ENCODE peak calls at places on chromosomes 1 and 21, in five cellular contexts. One of them, this sample, is unnamed.

GRCh38 chr1:178606839-178607238 is 93.9 kb downstream of the TEX35 start:
- DNase-seq in RWPE2: no peak
- DNase-seq in heart right ventricle: no peak
- DNase-seq in AG10803: no peak
- DNase-seq in BJ: no peak
- DNase-seq in this sample: no peak

GRCh38 chr1:70086897-70087296 is 118.5 kb downstream of the LRRC40 start:
- DNase-seq in AG10803: no peak
- DNase-seq in RWPE2: no peak
- DNase-seq in BJ: no peak
- DNase-seq in heart right ventricle: no peak
- DNase-seq in this sample: no peak

GRCh38 chr1:67367370-67368345 is 60.0 kb downstream of the IL12RB2 start:
- DNase-seq in RWPE2: peak
- DNase-seq in AG10803: no peak
- DNase-seq in heart right ventricle: peak
- DNase-seq in BJ: no peak
- DNase-seq in this sample: no peak

GRCh38 chr1:99726407-99726806 is 40.0 kb downstream of the FRRS1 start:
- DNase-seq in AG10803: no peak
- DNase-seq in BJ: no peak
- DNase-seq in heart right ventricle: no peak
- DNase-seq in RWPE2: no peak
- DNase-seq in this sample: no peak

GRCh38 chr1:214609692-214610091 is 6.7 kb downstream of the CENPF start:
- DNase-seq in RWPE2: no peak
- DNase-seq in BJ: no peak
- DNase-seq in heart right ventricle: no peak
- DNase-seq in AG10803: no peak
- DNase-seq in this sample: no peak

GRCh38 chr1:54968581-54968980 is 11.8 kb upstream of the TMEM61 start:
- DNase-seq in heart right ventricle: no peak
- DNase-seq in RWPE2: no peak
- DNase-seq in AG10803: peak
- DNase-seq in BJ: no peak
- DNase-seq in this sample: no peak

GRCh38 chr21:25556087-25556486 is 51.2 kb downstream of the MRPL39 start:
- DNase-seq in heart right ventricle: no peak
- DNase-seq in RWPE2: no peak
- DNase-seq in BJ: no peak
- DNase-seq in AG10803: no peak
- DNase-seq in this sample: no peak

GRCh38 chr1:183353597-183353996 is 64.6 kb downstream of the NMNAT2 start:
- DNase-seq in heart right ventricle: no peak
- DNase-seq in AG10803: no peak
- DNase-seq in BJ: no peak
- DNase-seq in RWPE2: no peak
- DNase-seq in this sample: no peak

GRCh38 chr21:33042812-33043211 is 17.1 kb downstream of the OLIG2 start:
- DNase-seq in heart right ventricle: no peak
- DNase-seq in AG10803: peak
- DNase-seq in RWPE2: no peak
- DNase-seq in BJ: peak
- DNase-seq in this sample: peak

GRCh38 chr1:198880397-198880796 is 241.6 kb downstream of the PTPRC start:
- DNase-seq in BJ: no peak
- DNase-seq in AG10803: peak
- DNase-seq in heart right ventricle: no peak
- DNase-seq in RWPE2: no peak
- DNase-seq in this sample: peak

GRCh38 chr1:188128761-188129160 is 1300.0 kb downstream of the PLA2G4A start:
- DNase-seq in heart right ventricle: no peak
- DNase-seq in RWPE2: peak
- DNase-seq in AG10803: no peak
- DNase-seq in BJ: no peak
- DNase-seq in this sample: no peak

GRCh38 chr1:30840904-30841598 is 67.5 kb downstream of the SDC3 start:
- DNase-seq in heart right ventricle: peak
- DNase-seq in RWPE2: no peak
- DNase-seq in BJ: no peak
- DNase-seq in AG10803: no peak
- DNase-seq in this sample: no peak

GRCh38 chr21:30206551-30207251 is 9.2 kb downstream of the CLDN8 start:
- DNase-seq in AG10803: peak
- DNase-seq in RWPE2: no peak
- DNase-seq in heart right ventricle: no peak
- DNase-seq in BJ: no peak
- DNase-seq in this sample: no peak

GRCh38 chr1:242425232-242425631 is 99.3 kb downstream of the PLD5 start:
- DNase-seq in AG10803: no peak
- DNase-seq in heart right ventricle: no peak
- DNase-seq in BJ: no peak
- DNase-seq in RWPE2: no peak
- DNase-seq in this sample: no peak

GRCh38 chr1:33985166-33985565 is 121.3 kb downstream of the HMGB4 start:
- DNase-seq in heart right ventricle: no peak
- DNase-seq in RWPE2: no peak
- DNase-seq in AG10803: peak
- DNase-seq in BJ: no peak
- DNase-seq in this sample: no peak

GRCh38 chr1:51518730-51519047 is 377 bp downstream of the EPS15 start:
- DNase-seq in AG10803: no peak
- DNase-seq in heart right ventricle: peak
- DNase-seq in BJ: no peak
- DNase-seq in RWPE2: peak
- DNase-seq in this sample: no peak

GRCh38 chr1:150256549-150257341 is 829 bp upstream of the CA14 start:
- DNase-seq in RWPE2: no peak
- DNase-seq in BJ: no peak
- DNase-seq in AG10803: peak
- DNase-seq in heart right ventricle: no peak
- DNase-seq in this sample: peak

GRCh38 chr21:34558960-34559631 is 47.1 kb upstream of the KCNE1 start:
- DNase-seq in AG10803: no peak
- DNase-seq in BJ: no peak
- DNase-seq in heart right ventricle: no peak
- DNase-seq in RWPE2: no peak
- DNase-seq in this sample: no peak

GRCh38 chr1:233503351-233503950 is 110.5 kb upstream of the KCNK1 start:
- DNase-seq in heart right ventricle: no peak
- DNase-seq in BJ: no peak
- DNase-seq in RWPE2: no peak
- DNase-seq in AG10803: no peak
- DNase-seq in this sample: no peak

GRCh38 chr1:234773936-234774677 is 164.1 kb upstream of the IRF2BP2 start:
- DNase-seq in heart right ventricle: no peak
- DNase-seq in RWPE2: no peak
- DNase-seq in BJ: no peak
- DNase-seq in AG10803: no peak
- DNase-seq in this sample: no peak

GRCh38 chr1:25111706-25112105 is 120.6 kb downstream of the SYF2 start:
- DNase-seq in BJ: no peak
- DNase-seq in RWPE2: no peak
- DNase-seq in AG10803: peak
- DNase-seq in heart right ventricle: no peak
- DNase-seq in this sample: no peak

GRCh38 chr1:17636612-17637011 is 97.1 kb downstream of the ARHGEF10L start:
- DNase-seq in heart right ventricle: no peak
- DNase-seq in BJ: no peak
- DNase-seq in RWPE2: no peak
- DNase-seq in AG10803: peak
- DNase-seq in this sample: no peak

GRCh38 chr1:226986496-226987178 is 46.5 kb downstream of the COQ8A start:
- DNase-seq in RWPE2: no peak
- DNase-seq in BJ: no peak
- DNase-seq in heart right ventricle: no peak
- DNase-seq in AG10803: no peak
- DNase-seq in this sample: no peak

GRCh38 chr1:16905856-16906702 is 10.3 kb downstream of the RNU1-2 start:
- DNase-seq in BJ: no peak
- DNase-seq in heart right ventricle: no peak
- DNase-seq in RWPE2: no peak
- DNase-seq in AG10803: peak
- DNase-seq in this sample: no peak

GRCh38 chr1:218479436-218480115 is 134.4 kb downstream of the TGFB2 start:
- DNase-seq in RWPE2: no peak
- DNase-seq in BJ: peak
- DNase-seq in heart right ventricle: no peak
- DNase-seq in AG10803: peak
- DNase-seq in this sample: no peak

GRCh38 chr1:222243902-222244301 is 304.0 kb downstream of the HHIPL2 start:
- DNase-seq in RWPE2: peak
- DNase-seq in AG10803: no peak
- DNase-seq in heart right ventricle: no peak
- DNase-seq in BJ: no peak
- DNase-seq in this sample: no peak

GRCh38 chr1:185645201-185645640 is 89.0 kb upstream of the HMCN1 start:
- DNase-seq in BJ: peak
- DNase-seq in AG10803: peak
- DNase-seq in heart right ventricle: no peak
- DNase-seq in RWPE2: no peak
- DNase-seq in this sample: no peak

GRCh38 chr1:207892764-207893163 is 18.2 kb downstream of the CD34 start:
- DNase-seq in BJ: no peak
- DNase-seq in RWPE2: no peak
- DNase-seq in heart right ventricle: no peak
- DNase-seq in AG10803: no peak
- DNase-seq in this sample: no peak

GRCh38 chr1:207891148-207891547 is 19.8 kb downstream of the CD34 start:
- DNase-seq in AG10803: no peak
- DNase-seq in BJ: no peak
- DNase-seq in RWPE2: no peak
- DNase-seq in heart right ventricle: no peak
- DNase-seq in this sample: no peak

GRCh38 chr1:207887542-207887941 is 23.4 kb downstream of the CD34 start:
- DNase-seq in heart right ventricle: no peak
- DNase-seq in RWPE2: no peak
- DNase-seq in BJ: no peak
- DNase-seq in AG10803: no peak
- DNase-seq in this sample: no peak

GRCh38 chr1:207888647-207889046 is 22.3 kb downstream of the CD34 start:
- DNase-seq in heart right ventricle: peak
- DNase-seq in BJ: peak
- DNase-seq in RWPE2: no peak
- DNase-seq in AG10803: peak
- DNase-seq in this sample: no peak

DNA sequence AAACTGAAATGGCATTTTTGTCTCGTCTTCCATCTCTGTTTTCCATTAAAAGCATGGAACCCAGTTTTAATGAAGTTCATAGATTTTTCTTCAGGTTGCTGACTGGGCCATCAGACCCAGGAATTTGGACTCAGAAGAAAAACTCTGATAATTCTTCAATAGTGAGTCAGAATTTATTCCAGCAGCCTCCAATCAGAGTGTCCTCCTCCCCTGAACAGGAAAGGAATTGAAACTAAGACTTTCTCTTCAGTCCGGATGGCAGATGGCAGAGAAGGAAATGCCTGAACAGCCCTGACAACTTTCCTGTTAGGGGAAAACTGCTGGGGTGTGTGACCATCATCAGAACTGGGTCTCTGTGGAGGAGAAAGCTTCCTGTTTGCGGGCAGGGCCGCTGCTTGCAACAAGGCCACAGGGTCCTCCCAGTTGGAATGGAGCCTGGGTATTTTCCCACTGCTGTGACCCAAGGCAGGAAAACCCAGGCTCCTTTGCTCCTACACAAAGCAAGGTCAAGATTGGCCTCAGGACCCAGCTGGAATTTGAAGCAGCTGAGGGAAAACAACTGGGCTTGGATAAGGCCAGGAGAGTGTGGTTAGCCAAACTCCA is 20.7 kb downstream of the CD34 start:
- DNase-seq in BJ: peak
- DNase-seq in AG10803: peak
- DNase-seq in heart right ventricle: peak
- DNase-seq in RWPE2: no peak
- DNase-seq in this sample: peak
- H3K4me3 ChIP-seq in BJ: peak
- H3K4me3 ChIP-seq in AG10803: peak
- H3K4me3 ChIP-seq in heart right ventricle: no peak
- H3K4me3 ChIP-seq in RWPE2: no peak
- H3K4me3 ChIP-seq in this sample: no peak

GRCh38 chr1:46691997-46692790 is 20.5 kb downstream of the TEX38 start:
- DNase-seq in AG10803: peak
- DNase-seq in RWPE2: no peak
- DNase-seq in BJ: no peak
- DNase-seq in heart right ventricle: peak
- DNase-seq in this sample: no peak
- TF ChIP-seq CTCF in AG10803: peak
- TF ChIP-seq CTCF in RWPE2: peak
- TF ChIP-seq CTCF in BJ: peak
- TF ChIP-seq CTCF in heart right ventricle: no peak
- TF ChIP-seq CTCF in this sample: peak

DNA sequence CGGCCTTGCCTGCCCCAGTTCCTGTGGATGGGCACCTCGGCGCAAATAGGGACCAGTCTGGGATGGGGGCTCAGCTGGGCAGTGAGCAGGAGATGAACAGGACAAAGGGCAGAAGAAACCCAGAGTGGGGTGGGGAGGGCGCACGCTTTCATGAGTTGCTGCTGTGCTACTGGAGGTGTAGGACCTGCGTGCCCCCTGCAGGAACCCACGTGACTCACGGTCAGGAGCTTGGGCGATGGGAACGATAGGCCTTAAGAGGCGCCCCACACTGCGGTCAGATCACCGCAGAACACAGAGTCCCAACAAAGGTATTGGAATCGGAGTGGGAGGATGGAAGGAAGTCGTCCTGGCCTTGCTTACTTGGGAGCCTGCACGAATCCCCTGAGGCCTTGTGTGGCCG is 17.2 kb downstream of the PRDM15 start:
- DNase-seq in AG10803: no peak
- DNase-seq in RWPE2: no peak
- DNase-seq in BJ: no peak
- DNase-seq in heart right ventricle: no peak
- DNase-seq in this sample: no peak
- H3K4me3 ChIP-seq in AG10803: no peak
- H3K4me3 ChIP-seq in RWPE2: no peak
- H3K4me3 ChIP-seq in BJ: no peak
- H3K4me3 ChIP-seq in heart right ventricle: no peak
- H3K4me3 ChIP-seq in this sample: no peak

DNA sequence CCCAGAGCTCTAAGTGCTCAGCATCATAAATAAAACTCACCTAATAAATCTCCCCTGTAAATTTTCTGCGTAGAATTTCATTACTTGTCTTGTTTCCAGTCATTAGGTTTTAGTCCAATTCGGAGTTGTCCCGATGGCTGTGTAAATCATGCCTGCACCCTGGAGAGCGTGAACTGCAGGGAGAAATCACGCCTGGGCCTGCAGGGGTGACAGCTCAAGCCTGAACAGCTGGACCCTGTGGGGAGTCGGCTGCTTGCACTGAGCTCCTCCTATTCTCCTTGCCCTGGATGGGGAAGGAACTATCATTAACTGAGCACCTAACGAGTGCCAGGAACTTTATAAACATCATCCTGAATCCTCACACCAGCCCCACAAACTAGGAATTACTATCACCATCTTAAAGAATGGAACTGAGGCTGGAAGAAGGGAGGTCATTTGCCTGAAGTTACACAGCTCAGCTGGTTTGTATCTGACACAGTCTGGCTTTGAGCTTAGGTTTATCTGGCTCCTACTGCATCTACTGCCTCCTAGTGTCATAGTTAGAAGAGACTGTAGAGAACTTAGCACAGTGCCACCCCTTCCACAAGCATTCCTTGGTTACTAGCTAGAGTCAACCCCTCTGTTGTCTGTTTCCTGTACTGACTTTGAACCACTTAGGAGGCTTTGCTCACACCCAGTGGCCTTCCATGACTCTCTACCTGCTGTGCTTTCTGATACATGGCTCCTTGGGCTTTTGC is 25.1 kb upstream of the POU3F1 start:
- DNase-seq in BJ: no peak
- DNase-seq in RWPE2: no peak
- DNase-seq in AG10803: peak
- DNase-seq in heart right ventricle: no peak
- DNase-seq in this sample: no peak
- TF ChIP-seq CTCF in BJ: peak
- TF ChIP-seq CTCF in RWPE2: peak
- TF ChIP-seq CTCF in AG10803: peak
- TF ChIP-seq CTCF in heart right ventricle: peak
- TF ChIP-seq CTCF in this sample: peak

This sample was measured in retinal pigment epithelial cell.